ENCODE peak calls at places on chromosomes 7 and 10, in seven cellular contexts. X is NCI-H69; G is stimulated activated CD8-positive, alpha-beta memory T cell treated with anti-CD3 and anti-CD28 coated beads, Interleukin-15, amount 100 ng/mL, for 24 hours; L is H4; O is GM23338; Y is GM03348; F is skeletal muscle cell. U is an unnamed sample.
A peak's percentile ranks its signal among the peaks of the same experiment; 100 is the strongest.

GRCh38 chr7:130090745-130091532 is 20.6 kb downstream of the KLHDC10 start:
- DNase-seq in G (no peak), X (no peak), Y (no peak), L (no peak), F (no peak), O (no peak), U (no peak)

GRCh38 chr7:44067064-44067951 is 1.9 kb upstream of the PGAM2 start:
- DNase-seq in O (no peak), X (no peak), G (no peak), F (no peak), L (no peak), Y (no peak), U (peak; percentile 24)

GRCh38 chr7:51545131-51545530 is 228.5 kb upstream of the COBL start:
- DNase-seq in X (peak; percentile 21), L (no peak), Y (no peak), F (no peak), O (no peak), G (no peak), U (no peak)

GRCh38 chr7:1508277-1508758 is 4.1 kb upstream of the INTS1 start:
- DNase-seq in O (no peak), L (no peak), Y (no peak), X (no peak), F (no peak), G (no peak), U (no peak)

GRCh38 chr7:100694196-100694745 is at the start of gene GIGYF1:
- DNase-seq in Y (peak; percentile 93), L (peak; percentile 58), O (peak; percentile 77), X (peak; percentile 89), G (peak; percentile 47), F (no peak), U (peak; percentile 80)

GRCh38 chr7:75931676-75932075 is 16.7 kb downstream of the POR start:
- DNase-seq in G (no peak), O (no peak), Y (no peak), X (peak; percentile 99), F (no peak), L (no peak), U (peak; percentile 87)

GRCh38 chr7:27482219-27482618 is 180.5 kb downstream of the HIBADH start:
- DNase-seq in L (no peak), G (no peak), O (peak; percentile 8), F (no peak), Y (no peak), X (no peak), U (no peak)

GRCh38 chr10:124086787-124087671 is 6.4 kb downstream of the CHST15 start:
- DNase-seq in G (no peak), Y (no peak), F (no peak), L (no peak), O (no peak), X (peak; percentile 61), U (no peak)

GRCh38 chr7:151847681-151848081 is 29.2 kb downstream of the PRKAG2 start:
- DNase-seq in X (no peak), Y (no peak), O (no peak), G (no peak), L (no peak), F (no peak), U (no peak)

GRCh38 chr7:47571355-47572100 is 10.4 kb downstream of the TNS3 start:
- DNase-seq in F (peak; percentile 70), G (no peak), L (peak; percentile 97), X (peak; percentile 98), Y (peak; percentile 79), O (no peak), U (no peak)

GRCh38 chr10:6721964-6722615 is 142.0 kb upstream of the PRKCQ start:
- DNase-seq in G (no peak), L (peak; percentile 79), O (peak; percentile 14), Y (peak; percentile 62), F (peak; percentile 92), X (no peak), U (no peak)

GRCh38 chr7:158407581-158408331 is 179.9 kb downstream of the PTPRN2 start:
- DNase-seq in G (no peak), O (peak; percentile 66), X (peak; percentile 80), Y (peak; percentile 25), L (peak; percentile 70), F (no peak), U (peak; percentile 46)

GRCh38 chr10:6894405-6894804 is 314.3 kb upstream of the PRKCQ start:
- DNase-seq in Y (no peak), L (no peak), X (no peak), O (no peak), F (no peak), G (no peak), U (no peak)

GRCh38 chr7:153701678-153702077 is 350.5 kb upstream of the DPP6 start:
- DNase-seq in L (no peak), X (no peak), G (no peak), O (no peak), Y (no peak), F (no peak), U (no peak)

GRCh38 chr10:121426307-121426706 is 171.9 kb downstream of the FGFR2 start:
- DNase-seq in O (peak; percentile 69), Y (no peak), X (no peak), G (no peak), L (peak; percentile 19), F (no peak), U (peak; percentile 6)

GRCh38 chr10:132506711-132507466 is 30.7 kb upstream of the INPP5A start:
- DNase-seq in Y (peak; percentile 89), G (no peak), L (peak; percentile 35), O (no peak), X (no peak), F (no peak), U (no peak)

GRCh38 chr7:157771-158251 is 34.6 kb upstream of the FAM20C start:
- DNase-seq in F (no peak), G (no peak), L (no peak), Y (no peak), O (no peak), X (no peak), U (no peak)

GRCh38 chr7:123131556-123132345 is 68.0 kb downstream of the SLC13A1 start:
- DNase-seq in O (no peak), Y (no peak), X (peak; percentile 88), F (no peak), G (no peak), L (no peak), U (no peak)

GRCh38 chr7:131692131-131692960 is 135.9 kb upstream of the PODXL start:
- DNase-seq in Y (peak; percentile 89), F (no peak), L (peak; percentile 61), X (peak; percentile 64), G (peak; percentile 25), O (peak; percentile 91), U (peak; percentile 79)

GRCh38 chr7:32336726-32337125 is 153.5 kb downstream of the LSM5 start:
- DNase-seq in L (peak; percentile 35), X (no peak), O (no peak), Y (no peak), G (no peak), F (no peak), U (no peak)

GRCh38 chr7:142880886-142881505 is 4.5 kb downstream of the TRPV6 start:
- DNase-seq in Y (peak; percentile 43), G (no peak), O (peak; percentile 85), L (no peak), F (no peak), X (peak; percentile 22), U (peak; percentile 55)

GRCh38 chr7:121798896-121799295 is 74.1 kb upstream of the PTPRZ1 start:
- DNase-seq in F (no peak), O (peak; percentile 87), X (peak; percentile 58), L (peak; percentile 25), G (no peak), Y (no peak), U (peak; percentile 84)

GRCh38 chr7:108335264-108335918 is 120.8 kb downstream of the NRCAM start:
- DNase-seq in O (peak; percentile 11), X (peak; percentile 95), G (no peak), F (no peak), Y (no peak), L (no peak), U (peak; percentile 43)

GRCh38 chr10:124303662-124304418 is 114.9 kb downstream of the OAT start:
- DNase-seq in F (no peak), L (no peak), Y (no peak), G (no peak), O (no peak), X (no peak), U (no peak)

GRCh38 chr10:124647421-124648130 is 96.6 kb downstream of the FAM53B start:
- DNase-seq in X (peak; percentile 35), L (peak; percentile 57), O (no peak), F (no peak), G (no peak), Y (peak; percentile 82), U (no peak)